ENCODE peak calls at places on chromosomes 6 and 20, in ten cellular contexts. S is Panc1, N is cardiac fibroblast, E is lung, P is uterus, W is prostate gland, A is astrocyte of the cerebellum, Z is heart right ventricle, H is PC-9, O is brain microvascular endothelial cell. F is an unnamed sample.

GRCh38 chr20:51272392-51272791 is 249.5 kb upstream of the KCNG1 start:
- DNase-seq in S (no peak), N (peak; percentile 54), E (no peak), P (no peak), W (no peak), A (peak; percentile 16), Z (no peak), H (no peak), O (peak; percentile 59), F (no peak)

GRCh38 chr20:13111249-13111911 is 102.6 kb downstream of the SPTLC3 start:
- DNase-seq in S (no peak), N (no peak), E (no peak), P (no peak), W (no peak), A (no peak), Z (no peak), H (no peak), O (no peak), F (no peak)

GRCh38 chr6:74197310-74197709 is 501.3 kb downstream of the CD109 start:
- DNase-seq in S (no peak), N (no peak), E (no peak), P (no peak), W (no peak), A (no peak), Z (no peak), H (no peak), O (no peak), F (no peak)

GRCh38 chr6:136333824-136334464 is 44.3 kb upstream of the BCLAF1 start:
- DNase-seq in S (no peak), N (peak; percentile 12), E (no peak), P (no peak), W (no peak), A (no peak), Z (no peak), H (no peak), O (no peak), F (no peak)

GRCh38 chr6:116072368-116072767 is 11.7 kb upstream of the FRK start:
- DNase-seq in S (no peak), N (peak; percentile 4), E (no peak), P (no peak), W (no peak), A (no peak), Z (no peak), H (no peak), O (no peak), F (no peak)

GRCh38 chr20:25378884-25379733 is 11.5 kb downstream of the ABHD12 start:
- DNase-seq in S (no peak), N (no peak), E (no peak), P (no peak), W (no peak), A (no peak), Z (no peak), H (no peak), O (no peak), F (no peak)

GRCh38 chr20:34709044-34709835 is 5.1 kb downstream of the TP53INP2 start:
- DNase-seq in S (no peak), N (peak; percentile 84), E (peak; percentile 83), P (peak; percentile 92), W (peak; percentile 81), A (no peak), Z (peak; percentile 86), H (peak; percentile 79), O (peak; percentile 49), F (peak; percentile 88)

GRCh38 chr6:10518461-10519216 is 2.5 kb upstream of the GCNT2 start:
- DNase-seq in S (no peak), N (peak; percentile 21), E (no peak), P (no peak), W (peak; percentile 41), A (no peak), Z (no peak), H (peak; percentile 47), O (peak; percentile 57), F (no peak)

GRCh38 chr20:1281279-1282057 is 15.4 kb downstream of the SNPH start:
- DNase-seq in S (no peak), N (no peak), E (no peak), P (no peak), W (no peak), A (no peak), Z (no peak), H (no peak), O (no peak), F (peak; percentile 33)

GRCh38 chr20:35630636-35631035 is 15.0 kb downstream of the SPAG4 start:
- DNase-seq in S (no peak), N (no peak), E (no peak), P (no peak), W (no peak), A (no peak), Z (no peak), H (no peak), O (no peak), F (no peak)

GRCh38 chr20:40892642-40893041 is 136.0 kb upstream of the TOP1 start:
- DNase-seq in S (no peak), N (no peak), E (no peak), P (no peak), W (peak; percentile 35), A (no peak), Z (no peak), H (no peak), O (no peak), F (no peak)

GRCh38 chr6:106056738-106057390 is 29.3 kb upstream of the PRDM1 start:
- DNase-seq in S (no peak), N (no peak), E (no peak), P (no peak), W (peak; percentile 50), A (no peak), Z (no peak), H (no peak), O (no peak), F (no peak)

GRCh38 chr20:48986899-48987298 is 59.2 kb upstream of the CSE1L start:
- DNase-seq in S (no peak), N (no peak), E (no peak), P (no peak), W (no peak), A (no peak), Z (no peak), H (no peak), O (no peak), F (no peak)
- TF ChIP-seq CTCF in S (peak; percentile 69), N (peak; percentile 25), E (no peak), P (no peak), W (peak; percentile 14), A (peak; percentile 50), Z (peak; percentile 20), H (peak; percentile 65), O (peak; percentile 64), F (no peak)

DNA sequence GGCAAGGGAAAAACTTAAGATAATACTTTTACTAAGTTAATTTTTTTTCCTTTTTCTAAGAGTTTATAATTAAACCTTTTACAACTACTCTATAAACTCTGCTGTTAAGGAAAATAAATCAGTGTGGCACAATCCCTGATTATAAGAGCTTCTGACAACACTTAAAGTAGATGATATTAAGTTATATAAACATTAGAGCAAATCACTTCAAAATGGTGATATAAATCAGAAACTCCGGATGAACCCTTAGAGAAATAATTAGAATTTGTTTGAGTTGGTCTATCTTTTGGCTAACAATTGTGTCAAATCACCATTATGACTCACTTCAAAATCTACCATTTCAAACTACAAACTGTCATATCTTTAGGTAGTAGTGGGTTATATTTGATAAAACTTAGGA is 104.9 kb downstream of the ARHGAP18 start:
- DNase-seq in S (no peak), N (no peak), E (no peak), P (no peak), W (no peak), A (no peak), Z (no peak), H (no peak), O (no peak), F (no peak)
- H3K4me3 ChIP-seq in S (no peak overlapping the region), N (no peak overlapping the region), E (no peak overlapping the region), P (no peak overlapping the region), W (no peak overlapping the region), A (no peak overlapping the region), Z (no peak overlapping the region), H (no peak overlapping the region), O (no peak overlapping the region), F (no peak overlapping the region)

GRCh38 chr6:112282217-112282616 is 27.9 kb upstream of the LAMA4 start:
- DNase-seq in S (no peak), N (peak; percentile 86), E (peak; percentile 43), P (peak; percentile 72), W (no peak), A (peak; percentile 59), Z (peak; percentile 46), H (peak; percentile 39), O (peak; percentile 78), F (no peak)
- TF ChIP-seq CTCF in S (peak; percentile 45), N (peak; percentile 45), E (no peak), P (peak; percentile 51), W (no peak), A (peak; percentile 50), Z (peak; percentile 73), H (peak; percentile 47), O (peak; percentile 72), F (no peak)

GRCh38 chr6:81890846-81891245 is 138.4 kb upstream of the TENT5A start:
- DNase-seq in S (no peak), N (peak; percentile 61), E (no peak), P (no peak), W (no peak), A (peak; percentile 84), Z (no peak), H (no peak), O (no peak), F (no peak)
- H3K4me3 ChIP-seq in S (no peak overlapping the region), N (no peak overlapping the region), E (no peak overlapping the region), P (no peak overlapping the region), W (no peak overlapping the region), A (no peak overlapping the region), Z (no peak overlapping the region), H (no peak overlapping the region), O (no peak overlapping the region), F (no peak overlapping the region)

GRCh38 chr20:53957421-53958172 is 112.8 kb downstream of the BCAS1 start:
- DNase-seq in S (no peak), N (peak; percentile 53), E (no peak), P (no peak), W (no peak), A (peak; percentile 60), Z (no peak), H (no peak), O (no peak), F (no peak)
- TF ChIP-seq CTCF in S (peak; percentile 17), N (peak; percentile 21), E (no peak), P (no peak), W (no peak), A (peak; percentile 35), Z (no peak), H (peak; percentile 47), O (peak; percentile 44), F (no peak)